ENCODE peak calls at places on chromosomes 5 and 9, in seven cellular contexts. W is H1, B is GM12878, U is K562, S is GM12891, K is SK-N-SH, Z is HepG2. T is an unnamed sample.

GRCh38 chr5:123036391-123037103 is at the start of gene PPIC:
- DNase-seq in U (peak), S (peak), W (peak), Z (peak), B (no peak), K (peak), T (peak)

GRCh38 chr9:117191504-117192375 is 223.1 kb downstream of the ASTN2 start:
- DNase-seq in B (no peak), S (no peak), K (no peak), U (no peak), Z (peak), W (no peak), T (no peak)

GRCh38 chr9:108297025-108297424 is 558.8 kb downstream of the ACTL7B start:
- DNase-seq in W (no peak), Z (no peak), U (no peak), B (no peak), S (no peak), K (no peak), T (no peak)

GRCh38 chr5:24505291-24505690 is 139.5 kb downstream of the CDH10 start:
- DNase-seq in S (no peak), U (no peak), W (no peak), B (no peak), Z (no peak), K (no peak), T (no peak)

GRCh38 chr9:92615790-92616189 is 54.1 kb downstream of the IPPK start:
- DNase-seq in Z (peak), K (no peak), B (no peak), S (no peak), U (no peak), W (no peak), T (no peak)

GRCh38 chr5:1010641-1011046 is 2.0 kb downstream of the NKD2 start:
- DNase-seq in W (no peak), B (no peak), S (no peak), Z (no peak), K (no peak), U (peak), T (no peak)

GRCh38 chr5:86917117-86917579 is 299.4 kb downstream of the COX7C start:
- DNase-seq in K (no peak), U (no peak), B (no peak), S (no peak), Z (no peak), W (no peak), T (no peak)

GRCh38 chr9:4146293-4146692 is 153.6 kb downstream of the GLIS3 start:
- DNase-seq in K (no peak), B (no peak), S (no peak), Z (no peak), W (no peak), U (no peak), T (no peak)

GRCh38 chr9:93065321-93065720 is 6.8 kb downstream of the SUSD3 start:
- DNase-seq in Z (no peak), S (no peak), U (no peak), K (no peak), W (no peak), B (no peak), T (no peak)

GRCh38 chr5:4984461-4984860 is 155.7 kb upstream of the ADAMTS16 start:
- DNase-seq in U (no peak), W (no peak), Z (no peak), S (no peak), B (no peak), K (no peak), T (no peak)

GRCh38 chr9:113309204-113309813 is 6.1 kb upstream of the RNF183 start:
- DNase-seq in W (no peak), S (no peak), B (no peak), U (peak), Z (peak), K (peak), T (no peak)

GRCh38 chr9:4904322-4905134 is 80.5 kb upstream of the JAK2 start:
- DNase-seq in S (no peak), B (no peak), K (no peak), U (no peak), W (no peak), Z (no peak), T (no peak)

GRCh38 chr5:38237681-38238080 is 20.7 kb upstream of the EGFLAM start:
- DNase-seq in B (no peak), U (no peak), W (no peak), K (no peak), S (no peak), Z (no peak), T (no peak)

GRCh38 chr5:34022131-34022705 is 14.4 kb upstream of the AMACR start:
- DNase-seq in B (no peak), U (no peak), W (no peak), S (no peak), K (no peak), Z (no peak), T (no peak)

GRCh38 chr9:21968331-21969010 is 25.7 kb downstream of the CDKN2A start:
- DNase-seq in S (no peak), W (no peak), U (no peak), K (peak), Z (no peak), B (no peak), T (no peak)

GRCh38 chr9:26058111-26058895 is 380.1 kb upstream of the TUSC1 start:
- DNase-seq in U (no peak), W (no peak), K (no peak), S (no peak), Z (no peak), B (no peak), T (no peak)

GRCh38 chr9:116421006-116421538 is 266.0 kb upstream of the TRIM32 start:
- DNase-seq in B (no peak), Z (no peak), S (no peak), W (no peak), U (no peak), K (no peak), T (no peak)

GRCh38 chr9:79812507-79813261 is 240.9 kb downstream of the TLE4 start:
- DNase-seq in W (no peak), U (no peak), K (no peak), S (no peak), B (peak), Z (no peak), T (no peak)

GRCh38 chr5:14405706-14406553 is 175.7 kb upstream of the OTULINL start:
- DNase-seq in U (no peak), S (no peak), W (no peak), K (no peak), B (no peak), Z (no peak), T (no peak)

GRCh38 chr5:104431946-104432345 is 869.4 kb upstream of the NUDT12 start:
- DNase-seq in W (no peak), U (no peak), B (no peak), Z (no peak), S (no peak), K (peak), T (no peak)

GRCh38 chr5:56422060-56422762 is 189.1 kb upstream of the ANKRD55 start:
- DNase-seq in K (no peak), B (no peak), U (no peak), Z (no peak), W (no peak), S (no peak), T (no peak)

GRCh38 chr9:8558176-8558575 is 758.6 kb upstream of the DMAC1 start:
- DNase-seq in Z (no peak), B (no peak), W (no peak), U (no peak), K (no peak), S (no peak), T (no peak)

GRCh38 chr9:69307446-69308216 is 17.4 kb upstream of the ENTREP1 start:
- DNase-seq in Z (no peak), B (no peak), U (no peak), S (no peak), W (peak), K (no peak), T (no peak)

GRCh38 chr5:72269411-72269780 is 50.6 kb downstream of the MRPS27 start:
- DNase-seq in S (no peak), W (no peak), Z (no peak), K (no peak), B (no peak), U (no peak), T (no peak)

GRCh38 chr5:612498-613424 is 621 bp downstream of the CEP72 start:
- DNase-seq in B (no peak), S (no peak), U (no peak), K (no peak), Z (no peak), W (no peak), T (no peak)

GRCh38 chr5:33362915-33363314 is 77.8 kb upstream of the TARS1 start:
- DNase-seq in U (no peak), K (no peak), W (no peak), S (no peak), B (no peak), Z (no peak), T (no peak)

GRCh38 chr5:73625905-73626811 is at the start of gene ARHGEF28:
- DNase-seq in U (peak), W (no peak), K (peak), B (no peak), Z (peak), S (peak), T (peak)

GRCh38 chr5:65663804-65664521 is 39.1 kb downstream of the SHLD3 start:
- DNase-seq in W (peak), S (no peak), U (peak), K (peak), B (no peak), Z (no peak), T (no peak)

GRCh38 chr5:53871772-53872171 is 311.3 kb downstream of the NDUFS4 start:
- DNase-seq in B (no peak), U (no peak), W (no peak), S (no peak), Z (no peak), K (no peak), T (no peak)

GRCh38 chr5:159362190-159362589 is 31.9 kb upstream of the IL12B start:
- DNase-seq in K (no peak), W (no peak), U (no peak), B (no peak), S (no peak), Z (no peak), T (no peak)

GRCh38 chr5:67921004-67921601 is 294.5 kb upstream of the PIK3R1 start:
- DNase-seq in K (no peak), B (no peak), W (no peak), Z (no peak), S (no peak), U (no peak), T (no peak)
- TF ChIP-seq POLR2AphosphoS5 in K (no peak), B (no peak), W (no peak), Z (no peak), S (no peak), U (no peak), T (no peak)

DNA sequence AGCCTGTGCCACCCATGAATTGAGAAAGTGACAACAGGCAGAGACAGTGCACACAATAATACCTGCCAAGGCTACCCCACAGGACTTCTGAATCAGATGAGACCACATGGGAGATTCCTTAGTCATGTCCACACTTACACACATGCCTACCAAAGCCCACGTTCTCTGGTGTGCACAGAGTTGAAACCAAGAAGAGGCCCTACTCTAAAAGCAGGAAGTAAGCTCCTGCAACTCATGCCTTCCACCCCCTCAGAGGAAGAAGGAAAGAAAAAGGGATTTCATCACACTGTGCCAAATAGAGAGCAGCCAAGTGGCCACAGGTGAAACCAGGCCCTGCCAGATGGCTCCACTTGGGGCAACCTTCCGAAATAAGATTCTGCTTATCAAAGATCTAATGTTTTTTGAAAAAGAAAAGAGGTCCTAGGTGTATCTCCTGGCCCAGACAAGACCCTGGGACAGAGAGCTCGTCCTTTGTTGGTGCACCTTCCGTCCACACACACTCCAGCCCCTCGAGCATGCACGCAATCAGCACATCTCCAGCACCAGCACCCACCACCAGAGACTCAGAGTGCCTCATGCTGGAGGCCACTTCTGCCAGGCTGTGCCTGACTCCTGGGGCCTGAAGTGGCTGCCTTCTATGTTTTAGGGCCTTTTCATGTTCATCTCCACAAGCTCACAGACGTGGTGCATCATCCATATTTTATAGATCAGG is 114.6 kb upstream of the SPOCK1 start:
- DNase-seq in K (no peak), Z (no peak), W (no peak), S (no peak), U (no peak), B (no peak), T (no peak)
- TF ChIP-seq TAF1 in K (no peak), Z (no peak), W (no peak), S (no peak), U (no peak), B (no peak), T (no peak)

GRCh38 chr5:149935431-149935901 is 9.1 kb downstream of the PDE6A start:
- DNase-seq in U (no peak), Z (peak), K (no peak), B (no peak), S (no peak), W (no peak), T (no peak)
- TF ChIP-seq POLR2AphosphoS5 in U (no peak), Z (no peak), K (no peak), B (no peak), S (no peak), W (no peak), T (no peak)

DNA sequence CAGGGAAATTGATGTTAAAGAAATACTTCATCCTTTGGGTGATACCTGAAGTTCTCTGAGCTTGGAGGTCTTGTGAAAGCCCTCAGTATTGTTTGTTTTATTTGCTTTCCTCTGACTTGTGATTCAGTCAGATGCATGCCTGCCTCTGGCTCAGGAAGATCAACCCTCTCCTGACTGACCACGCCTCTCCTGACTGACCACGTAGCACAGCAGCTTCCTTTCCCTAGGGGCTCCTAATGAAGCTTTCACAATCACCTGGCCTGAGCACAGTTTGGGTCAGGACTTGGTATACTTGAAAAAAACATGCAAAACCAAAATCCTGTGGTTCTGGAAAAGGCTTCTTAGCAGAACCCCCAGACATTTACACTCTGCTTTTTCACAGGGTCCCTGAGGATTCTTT is 3.8 kb downstream of the TGFBI start:
- DNase-seq in K (no peak), S (no peak), B (no peak), U (no peak), W (no peak), Z (peak), T (no peak)
- TF ChIP-seq TAF1 in K (no peak), S (no peak), B (no peak), U (no peak), W (no peak), Z (no peak), T (no peak)

T was measured in GM12892.